ENCODE peak calls at places on chromosomes 16 and 17, in four cellular contexts. B is mesendoderm, K is mesenchymal stem cell, N is trophoblast cell. E is an unnamed sample.

GRCh38 chr17:74757502-74757901 is 9.1 kb downstream of the NHERF1 start:
- DNase-seq in K (no peak), B (no peak), N (no peak), E (no peak)

GRCh38 chr17:59149841-59150511 is 5.0 kb downstream of the SKA2 start:
- DNase-seq in B (no peak), K (no peak), N (no peak), E (no peak)

GRCh38 chr17:82913304-82914043 is 73.7 kb upstream of the ZNF750 start:
- DNase-seq in K (no peak), N (peak; percentile 18), B (peak; percentile 44), E (no peak)

GRCh38 chr17:4898927-4899326 is 409 bp upstream of the C17orf107 start:
- DNase-seq in K (no peak), B (no peak), N (no peak), E (no peak)

GRCh38 chr16:84571010-84571409 is 46.9 kb downstream of the COTL1 start:
- DNase-seq in N (peak; percentile 18), K (no peak), B (no peak), E (no peak)

GRCh38 chr17:1976000-1976682 is 49.0 kb downstream of the RTN4RL1 start:
- DNase-seq in B (no peak), N (no peak), K (no peak), E (no peak)

GRCh38 chr16:4393243-4393606 is 21.6 kb downstream of the VASN start:
- DNase-seq in K (no peak), B (no peak), N (peak; percentile 94), E (no peak)

GRCh38 chr17:66952031-66952524 is 12.4 kb upstream of the CACNG4 start:
- DNase-seq in N (peak; percentile 99), B (peak; percentile 98), K (peak; percentile 89), E (peak; percentile 91)

GRCh38 chr16:12661656-12662172 is 142.0 kb downstream of the CPPED1 start:
- DNase-seq in K (peak; percentile 41), N (peak; percentile 72), B (peak; percentile 84), E (peak; percentile 76)

DNA sequence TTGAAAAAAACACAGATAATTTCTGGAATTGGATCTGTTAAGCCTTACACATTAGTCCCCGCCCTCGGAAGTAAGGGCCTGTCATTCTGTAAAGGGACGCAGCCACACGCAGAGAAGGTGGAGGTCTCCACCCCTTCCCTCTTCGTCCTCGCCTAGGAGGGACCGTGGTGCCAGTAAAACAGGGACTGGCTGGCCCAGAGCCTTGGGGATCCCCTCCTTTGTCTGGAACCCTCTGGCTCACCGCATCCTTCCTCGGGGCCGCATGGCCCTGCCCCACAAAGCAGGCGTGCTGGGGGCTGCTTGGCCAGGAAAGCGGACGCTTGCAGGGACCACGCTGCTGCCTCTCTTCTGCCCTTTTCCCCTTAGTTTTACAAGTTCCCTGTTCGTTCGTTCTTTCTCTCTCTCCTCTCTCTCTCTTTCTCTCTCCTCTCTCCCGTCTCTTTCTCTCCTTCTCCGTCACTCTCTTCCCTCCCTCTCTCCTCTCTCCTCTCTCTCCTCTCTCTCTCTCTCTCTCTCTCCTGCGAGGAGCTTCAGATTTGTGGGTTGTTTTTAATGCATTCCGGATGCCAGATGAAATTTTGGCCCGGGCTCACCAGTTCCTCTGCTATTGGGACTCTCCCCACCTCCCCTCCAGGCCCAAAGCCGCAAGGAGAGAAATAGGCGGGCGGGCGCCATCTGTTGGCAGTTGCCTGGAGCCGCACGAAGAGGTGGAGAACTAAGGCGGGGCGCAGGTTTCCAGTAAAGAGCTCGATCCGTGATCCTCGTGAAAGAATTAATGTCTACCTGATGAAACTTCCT is 35.1 kb upstream of the CDRT4 start:
- DNase-seq in B (peak; percentile 90), N (peak; percentile 83), K (peak; percentile 72), E (peak; percentile 94)
- H3K18ac ChIP-seq in B (peak overlapping the region; percentile 2), N (peak overlapping the region; percentile 2), K (peak overlapping the region; percentile 61), E (peak overlapping the region; percentile 45)

GRCh38 chr17:29835438-29836351 is 94.3 kb downstream of the SSH2 start:
- DNase-seq in B (peak; percentile 35), K (no peak), N (peak; percentile 73), E (no peak)
- H3K18ac ChIP-seq in B (no peak overlapping the region), K (no peak overlapping the region), N (no peak overlapping the region), E (no peak overlapping the region)

GRCh38 chr17:31446195-31446967 is 54.9 kb downstream of the RAB11FIP4 start:
- DNase-seq in K (no peak), N (no peak), B (no peak), E (no peak)
- H3K18ac ChIP-seq in K (no peak overlapping the region), N (no peak overlapping the region), B (no peak overlapping the region), E (no peak overlapping the region)

GRCh38 chr16:48971571-48972071 is 310.0 kb downstream of the CBLN1 start:
- DNase-seq in K (no peak), N (no peak), B (peak; percentile 24), E (no peak)
- H3K18ac ChIP-seq in K (no peak overlapping the region), N (no peak overlapping the region), B (no peak overlapping the region), E (no peak overlapping the region)